ENCODE peak calls at places on chromosome 1, in eight cellular contexts. One of them, this sample, is unnamed.

GRCh38 chr1:6627841-6628545 is 3.3 kb downstream of the THAP3 start:
- DNase-seq in H9: no peak
- DNase-seq in testis: no peak
- DNase-seq in nephron progenitor cell: no peak
- DNase-seq in GM06990: no peak
- DNase-seq in AG04450: no peak
- DNase-seq in fibroblast of the aortic adventitia: no peak
- DNase-seq in GM10248: no peak
- DNase-seq in this sample: no peak

GRCh38 chr1:33130297-33130696 is 49.3 kb downstream of the AZIN2 start:
- DNase-seq in testis: no peak
- DNase-seq in fibroblast of the aortic adventitia: no peak
- DNase-seq in H9: no peak
- DNase-seq in AG04450: no peak
- DNase-seq in nephron progenitor cell: no peak
- DNase-seq in GM10248: peak
- DNase-seq in GM06990: no peak
- DNase-seq in this sample: peak

GRCh38 chr1:101312192-101312591 is 75.4 kb downstream of the S1PR1 start:
- DNase-seq in AG04450: no peak
- DNase-seq in testis: no peak
- DNase-seq in H9: no peak
- DNase-seq in fibroblast of the aortic adventitia: no peak
- DNase-seq in nephron progenitor cell: no peak
- DNase-seq in GM06990: no peak
- DNase-seq in GM10248: peak
- DNase-seq in this sample: no peak

GRCh38 chr1:61921435-61921834 is 179.2 kb downstream of the PATJ start:
- DNase-seq in GM10248: no peak
- DNase-seq in fibroblast of the aortic adventitia: no peak
- DNase-seq in nephron progenitor cell: no peak
- DNase-seq in testis: no peak
- DNase-seq in GM06990: no peak
- DNase-seq in AG04450: no peak
- DNase-seq in H9: no peak
- DNase-seq in this sample: no peak

GRCh38 chr1:102099916-102100315 is 103.2 kb upstream of the OLFM3 start:
- DNase-seq in AG04450: no peak
- DNase-seq in nephron progenitor cell: peak
- DNase-seq in H9: no peak
- DNase-seq in fibroblast of the aortic adventitia: no peak
- DNase-seq in GM10248: no peak
- DNase-seq in GM06990: no peak
- DNase-seq in testis: no peak
- DNase-seq in this sample: no peak

GRCh38 chr1:51535006-51535592 is 16.0 kb upstream of the EPS15 start:
- DNase-seq in AG04450: peak
- DNase-seq in GM10248: no peak
- DNase-seq in nephron progenitor cell: peak
- DNase-seq in GM06990: no peak
- DNase-seq in H9: peak
- DNase-seq in fibroblast of the aortic adventitia: peak
- DNase-seq in testis: peak
- DNase-seq in this sample: no peak

GRCh38 chr1:16720403-16721223 is 19.7 kb upstream of the RNU1-4 start:
- DNase-seq in AG04450: no peak
- DNase-seq in nephron progenitor cell: no peak
- DNase-seq in fibroblast of the aortic adventitia: no peak
- DNase-seq in H9: peak
- DNase-seq in GM10248: peak
- DNase-seq in GM06990: no peak
- DNase-seq in testis: peak
- DNase-seq in this sample: peak

GRCh38 chr1:37239225-37239740 is 205.0 kb upstream of the GRIK3 start:
- DNase-seq in nephron progenitor cell: no peak
- DNase-seq in GM06990: no peak
- DNase-seq in AG04450: no peak
- DNase-seq in GM10248: no peak
- DNase-seq in H9: no peak
- DNase-seq in fibroblast of the aortic adventitia: no peak
- DNase-seq in testis: no peak
- DNase-seq in this sample: peak

GRCh38 chr1:30399026-30399425 is 324.4 kb downstream of the MATN1 start:
- DNase-seq in GM10248: no peak
- DNase-seq in AG04450: no peak
- DNase-seq in GM06990: no peak
- DNase-seq in testis: no peak
- DNase-seq in nephron progenitor cell: no peak
- DNase-seq in fibroblast of the aortic adventitia: no peak
- DNase-seq in H9: no peak
- DNase-seq in this sample: no peak

GRCh38 chr1:222124602-222125001 is 382.7 kb upstream of the DUSP10 start:
- DNase-seq in H9: no peak
- DNase-seq in testis: no peak
- DNase-seq in GM10248: no peak
- DNase-seq in nephron progenitor cell: no peak
- DNase-seq in AG04450: no peak
- DNase-seq in fibroblast of the aortic adventitia: no peak
- DNase-seq in GM06990: no peak
- DNase-seq in this sample: no peak

GRCh38 chr1:3472088-3472850 is 17.8 kb downstream of the ARHGEF16 start:
- DNase-seq in H9: no peak
- DNase-seq in AG04450: no peak
- DNase-seq in fibroblast of the aortic adventitia: no peak
- DNase-seq in GM10248: no peak
- DNase-seq in nephron progenitor cell: no peak
- DNase-seq in testis: no peak
- DNase-seq in GM06990: no peak
- DNase-seq in this sample: no peak

GRCh38 chr1:3469849-3470649 is 15.6 kb downstream of the ARHGEF16 start:
- DNase-seq in nephron progenitor cell: no peak
- DNase-seq in AG04450: no peak
- DNase-seq in fibroblast of the aortic adventitia: no peak
- DNase-seq in GM06990: no peak
- DNase-seq in GM10248: no peak
- DNase-seq in H9: no peak
- DNase-seq in testis: no peak
- DNase-seq in this sample: no peak

GRCh38 chr1:3472906-3473305 is 18.4 kb downstream of the ARHGEF16 start:
- DNase-seq in testis: no peak
- DNase-seq in fibroblast of the aortic adventitia: no peak
- DNase-seq in GM10248: no peak
- DNase-seq in GM06990: no peak
- DNase-seq in nephron progenitor cell: no peak
- DNase-seq in AG04450: no peak
- DNase-seq in H9: no peak
- DNase-seq in this sample: no peak

GRCh38 chr1:3470650-3471355 is 16.3 kb downstream of the ARHGEF16 start:
- DNase-seq in AG04450: no peak
- DNase-seq in GM10248: no peak
- DNase-seq in fibroblast of the aortic adventitia: no peak
- DNase-seq in nephron progenitor cell: no peak
- DNase-seq in H9: no peak
- DNase-seq in GM06990: no peak
- DNase-seq in testis: no peak
- DNase-seq in this sample: no peak

DNA sequence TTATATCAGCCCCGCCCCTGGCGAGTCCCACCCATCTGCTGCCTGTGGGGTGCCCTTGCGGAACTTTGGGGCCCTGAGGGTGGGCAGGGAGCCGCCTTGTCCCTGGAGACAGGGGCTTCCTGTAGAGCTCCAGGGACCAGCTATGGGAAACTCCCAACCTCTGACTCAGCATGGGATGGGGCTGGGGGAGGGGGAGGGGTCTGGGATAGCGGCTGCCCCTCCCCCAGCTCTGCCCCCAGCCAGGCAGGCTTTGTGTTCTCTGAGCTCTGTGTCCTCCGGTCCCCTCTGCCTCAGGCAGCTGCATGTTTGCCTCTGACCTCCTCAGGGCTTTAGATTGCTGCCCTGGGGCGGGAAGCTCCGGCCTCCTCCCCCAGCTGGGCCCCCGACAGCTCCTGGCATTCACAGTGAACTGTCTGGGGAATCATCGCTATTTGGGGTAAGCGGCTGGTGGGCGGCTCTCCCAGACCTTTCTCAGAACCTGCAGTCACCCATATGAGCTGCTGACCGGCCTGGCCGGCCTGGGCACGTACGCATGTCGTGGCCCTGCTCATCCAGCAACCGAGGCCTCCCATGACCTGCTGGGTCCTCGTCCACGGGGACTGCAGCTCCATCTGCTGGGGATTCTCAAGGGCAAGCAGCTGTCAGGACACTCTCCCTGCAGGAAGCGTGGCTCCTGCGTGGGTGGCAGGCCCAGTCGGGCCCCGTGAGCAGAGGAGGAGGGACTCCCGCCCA is 17.1 kb downstream of the ARHGEF16 start:
- DNase-seq in GM10248: no peak
- DNase-seq in H9: peak
- DNase-seq in testis: peak
- DNase-seq in nephron progenitor cell: peak
- DNase-seq in GM06990: no peak
- DNase-seq in AG04450: no peak
- DNase-seq in fibroblast of the aortic adventitia: peak
- DNase-seq in this sample: no peak
- TF ChIP-seq CTCF in GM10248: no peak
- TF ChIP-seq CTCF in H9: peak
- TF ChIP-seq CTCF in testis: no peak
- TF ChIP-seq CTCF in nephron progenitor cell: peak
- TF ChIP-seq CTCF in GM06990: no peak
- TF ChIP-seq CTCF in AG04450: peak
- TF ChIP-seq CTCF in fibroblast of the aortic adventitia: peak
- TF ChIP-seq CTCF in this sample: no peak

GRCh38 chr1:63277195-63278192 is 44.9 kb upstream of the FOXD3 start:
- DNase-seq in GM06990: no peak
- DNase-seq in GM10248: no peak
- DNase-seq in testis: no peak
- DNase-seq in AG04450: no peak
- DNase-seq in nephron progenitor cell: no peak
- DNase-seq in H9: no peak
- DNase-seq in fibroblast of the aortic adventitia: no peak
- DNase-seq in this sample: no peak
- TF ChIP-seq CTCF in GM06990: no peak
- TF ChIP-seq CTCF in GM10248: no peak
- TF ChIP-seq CTCF in testis: no peak
- TF ChIP-seq CTCF in AG04450: no peak
- TF ChIP-seq CTCF in nephron progenitor cell: no peak
- TF ChIP-seq CTCF in H9: no peak
- TF ChIP-seq CTCF in fibroblast of the aortic adventitia: no peak
- TF ChIP-seq CTCF in this sample: no peak

DNA sequence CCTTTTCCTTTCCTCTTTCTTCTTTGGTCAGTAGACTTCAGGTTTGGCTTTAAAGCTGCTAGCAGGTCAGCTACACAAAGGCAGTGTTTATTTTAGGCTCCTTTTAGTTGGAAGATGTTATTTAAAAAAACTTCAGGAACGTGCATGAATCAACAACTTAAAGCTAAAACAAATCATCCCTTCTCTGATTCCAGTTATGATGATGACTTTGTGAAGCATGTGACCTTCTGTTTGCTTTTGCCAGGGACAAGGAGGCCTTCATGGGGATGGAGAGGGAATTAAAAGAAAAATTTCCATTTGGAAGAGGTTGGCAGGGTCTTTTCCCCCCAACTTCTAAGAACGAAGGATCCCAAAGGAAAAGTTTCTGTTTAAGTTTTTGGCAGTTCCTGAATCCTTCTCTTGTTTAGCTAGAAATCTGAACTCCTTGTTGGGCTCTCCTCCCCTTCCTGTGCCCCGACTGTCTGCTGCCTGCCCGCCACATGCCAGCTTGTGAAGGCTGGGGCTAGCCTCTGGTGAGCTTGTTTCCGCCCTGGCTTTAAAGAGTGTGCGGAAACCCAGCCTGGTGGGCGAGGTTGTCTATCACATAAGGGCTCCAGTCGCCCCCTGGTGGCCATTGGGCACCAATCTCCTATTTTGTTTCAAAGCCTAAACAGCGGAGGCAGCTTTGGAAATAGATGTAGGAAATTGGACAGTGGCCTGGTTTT is 9.5 kb downstream of the ATP8B2 start:
- DNase-seq in GM10248: peak
- DNase-seq in fibroblast of the aortic adventitia: peak
- DNase-seq in AG04450: no peak
- DNase-seq in GM06990: no peak
- DNase-seq in H9: peak
- DNase-seq in nephron progenitor cell: peak
- DNase-seq in testis: peak
- DNase-seq in this sample: peak
- TF ChIP-seq CTCF in GM10248: peak
- TF ChIP-seq CTCF in fibroblast of the aortic adventitia: peak
- TF ChIP-seq CTCF in AG04450: peak
- TF ChIP-seq CTCF in GM06990: peak
- TF ChIP-seq CTCF in H9: peak
- TF ChIP-seq CTCF in nephron progenitor cell: peak
- TF ChIP-seq CTCF in testis: peak
- TF ChIP-seq CTCF in this sample: peak

GRCh38 chr1:174723815-174724214 is 275.9 kb upstream of the CACYBP start:
- DNase-seq in nephron progenitor cell: no peak
- DNase-seq in fibroblast of the aortic adventitia: no peak
- DNase-seq in testis: no peak
- DNase-seq in H9: no peak
- DNase-seq in GM06990: no peak
- DNase-seq in GM10248: no peak
- DNase-seq in AG04450: no peak
- DNase-seq in this sample: no peak

GRCh38 chr1:174726167-174726879 is 273.4 kb upstream of the CACYBP start:
- DNase-seq in nephron progenitor cell: no peak
- DNase-seq in testis: no peak
- DNase-seq in GM10248: no peak
- DNase-seq in AG04450: peak
- DNase-seq in H9: no peak
- DNase-seq in fibroblast of the aortic adventitia: peak
- DNase-seq in GM06990: peak
- DNase-seq in this sample: no peak

GRCh38 chr1:174721246-174721645 is 273.5 kb downstream of the GPR52 start:
- DNase-seq in testis: no peak
- DNase-seq in GM10248: no peak
- DNase-seq in AG04450: no peak
- DNase-seq in GM06990: no peak
- DNase-seq in nephron progenitor cell: no peak
- DNase-seq in H9: no peak
- DNase-seq in fibroblast of the aortic adventitia: no peak
- DNase-seq in this sample: no peak

DNA sequence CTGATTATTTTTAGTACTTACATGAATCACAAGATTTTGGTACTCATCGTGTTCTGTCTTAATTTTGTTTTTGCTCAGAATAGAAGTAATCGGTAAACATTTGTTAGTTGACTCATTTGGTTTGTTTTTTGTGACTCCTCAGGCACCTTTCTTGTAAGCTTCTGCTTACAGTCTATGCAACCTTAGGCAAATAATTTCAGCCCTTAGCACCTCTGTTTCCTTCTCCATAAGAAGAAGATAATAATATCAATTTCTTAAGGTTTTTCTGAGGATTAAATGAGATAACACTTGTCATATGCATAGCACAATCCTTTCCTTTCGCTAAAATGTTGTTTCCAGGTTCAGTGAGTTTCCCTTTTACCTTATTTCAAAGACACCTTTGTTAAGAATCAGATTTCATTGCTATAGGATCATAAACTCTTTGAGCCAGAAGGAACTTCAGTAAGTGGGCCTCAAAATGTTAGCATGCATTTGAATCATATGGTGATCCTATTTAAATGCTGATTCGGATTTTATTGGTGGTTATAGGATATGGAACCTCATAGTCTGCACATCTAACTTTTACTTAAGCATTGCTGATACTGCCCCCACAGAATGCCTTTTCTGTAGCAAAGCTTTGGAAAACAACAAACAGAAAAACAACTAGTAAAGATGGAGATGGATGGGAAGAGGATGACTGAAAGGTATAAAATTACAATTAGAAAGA is 272.7 kb upstream of the CACYBP start:
- DNase-seq in testis: no peak
- DNase-seq in fibroblast of the aortic adventitia: no peak
- DNase-seq in GM06990: no peak
- DNase-seq in GM10248: no peak
- DNase-seq in AG04450: no peak
- DNase-seq in nephron progenitor cell: no peak
- DNase-seq in H9: no peak
- DNase-seq in this sample: no peak
- TF ChIP-seq CTCF in testis: no peak
- TF ChIP-seq CTCF in fibroblast of the aortic adventitia: peak
- TF ChIP-seq CTCF in GM06990: no peak
- TF ChIP-seq CTCF in GM10248: no peak
- TF ChIP-seq CTCF in AG04450: no peak
- TF ChIP-seq CTCF in nephron progenitor cell: no peak
- TF ChIP-seq CTCF in H9: no peak
- TF ChIP-seq CTCF in this sample: no peak